ENCODE peak calls at places on chromosome 3, in ten cellular contexts. B is sigmoid colon, N is PC-3, W is IMR-90, D is neural progenitor cell, C is fibroblast of pulmonary artery, A is heart left ventricle, Z is spleen, U is lower lobe of right lung, R is psoas muscle. F is an unnamed sample.

GRCh38 chr3:25677121-25677520 is 12.4 kb upstream of the TOP2B start:
- DNase-seq in B (no peak), N (no peak), W (no peak), D (no peak), C (no peak), A (no peak), Z (no peak), U (no peak), R (no peak), F (no peak)

GRCh38 chr3:73255609-73256029 is 194.2 kb downstream of the EBLN2 start:
- DNase-seq in B (no peak), N (peak), W (peak), D (no peak), C (peak), A (no peak), Z (no peak), U (no peak), R (no peak), F (no peak)

GRCh38 chr3:37741644-37742043 is 120.0 kb upstream of the CTDSPL start:
- DNase-seq in B (peak), N (peak), W (no peak), D (peak), C (no peak), A (peak), Z (peak), U (peak), R (peak), F (peak)

GRCh38 chr3:157128771-157129671 is 30.9 kb downstream of the CCNL1 start:
- DNase-seq in B (no peak), N (peak), W (peak), D (peak), C (peak), A (no peak), Z (peak), U (peak), R (no peak), F (no peak)

GRCh38 chr3:59772416-59773408 is 722.9 kb upstream of the CFAP20DC start:
- DNase-seq in B (no peak), N (no peak), W (no peak), D (no peak), C (no peak), A (no peak), Z (peak), U (no peak), R (no peak), F (no peak)

GRCh38 chr3:63969866-63970265 is 53.4 kb downstream of the PSMD6 start:
- DNase-seq in B (no peak), N (no peak), W (no peak), D (no peak), C (no peak), A (no peak), Z (no peak), U (no peak), R (no peak), F (no peak)

GRCh38 chr3:112633191-112633590 is 7.8 kb downstream of the CCDC80 start:
- DNase-seq in B (no peak), N (no peak), W (no peak), D (peak), C (no peak), A (no peak), Z (no peak), U (no peak), R (no peak), F (no peak)

GRCh38 chr3:77320514-77320913 is 280.6 kb downstream of the ROBO2 start:
- DNase-seq in B (no peak), N (peak), W (peak), D (peak), C (peak), A (no peak), Z (no peak), U (no peak), R (no peak), F (no peak)

GRCh38 chr3:123795471-123796251 is 88.5 kb downstream of the MYLK start:
- DNase-seq in B (no peak), N (no peak), W (no peak), D (no peak), C (no peak), A (no peak), Z (no peak), U (no peak), R (no peak), F (no peak)

GRCh38 chr3:11601446-11602241 is 42.1 kb downstream of the VGLL4 start:
- DNase-seq in B (peak), N (peak), W (peak), D (no peak), C (peak), A (peak), Z (peak), U (no peak), R (peak), F (peak)
- H3K4me3 ChIP-seq in B (no peak), N (peak), W (no peak), D (no peak), C (no peak), A (no peak), Z (no peak), U (no peak), R (no peak), F (peak)

DNA sequence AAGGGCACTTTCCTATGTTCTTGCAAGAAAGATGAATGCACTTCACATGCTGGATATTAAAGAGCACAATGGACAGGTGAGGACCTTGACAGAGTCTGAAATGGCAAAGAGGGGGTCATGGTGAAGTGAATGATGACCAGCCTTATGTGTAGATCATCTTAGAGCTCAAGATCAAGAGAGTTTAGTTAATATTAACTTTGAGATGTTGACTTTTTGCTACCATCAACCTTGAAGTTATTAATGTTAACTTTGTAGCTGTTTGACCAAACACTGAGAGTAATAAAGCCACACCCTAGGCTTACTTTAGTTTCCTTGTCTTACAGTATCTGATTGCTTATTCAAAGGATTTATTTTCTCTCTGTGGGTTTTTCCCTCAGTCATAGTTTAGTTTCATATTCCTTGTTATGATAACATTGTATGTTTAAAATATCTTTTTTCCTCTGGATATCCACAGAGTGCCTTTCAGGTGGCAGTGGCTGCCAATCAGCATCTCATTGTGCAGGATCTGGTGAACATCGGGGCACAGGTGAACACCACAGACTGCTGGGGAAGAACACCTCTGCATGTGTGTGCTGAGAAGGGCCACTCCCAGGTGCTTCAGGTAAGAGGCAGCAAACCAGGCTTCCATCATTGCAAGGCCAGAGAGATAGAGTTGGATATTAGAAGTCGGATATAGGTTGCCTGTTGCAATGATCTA is 5.4 kb downstream of the NFKBIZ start:
- DNase-seq in B (no peak), N (no peak), W (no peak), D (no peak), C (no peak), A (no peak), Z (no peak), U (no peak), R (no peak), F (no peak)
- H3K4me3 ChIP-seq in B (no peak), N (no peak), W (no peak), D (no peak), C (no peak), A (no peak), Z (no peak), U (no peak), R (no peak), F (peak)

DNA sequence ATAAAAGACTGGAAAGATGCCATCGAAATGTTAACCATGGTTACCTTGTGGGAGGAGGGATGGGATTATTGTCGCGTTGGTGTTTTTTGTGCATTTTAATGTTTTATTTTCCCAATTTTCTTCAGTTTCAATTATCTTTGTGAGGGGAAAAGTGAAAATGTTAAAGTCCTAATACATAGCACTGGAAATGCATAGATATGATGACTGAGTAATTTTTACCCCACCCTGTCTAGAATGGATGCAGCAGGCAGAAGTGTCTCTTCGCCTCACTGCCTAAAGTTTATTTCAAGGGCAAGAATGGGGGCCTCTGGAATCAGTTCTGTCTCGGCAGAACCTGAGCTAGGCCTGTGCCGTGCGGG is 11.5 kb downstream of the FOXL2 start:
- DNase-seq in B (no peak), N (peak), W (no peak), D (no peak), C (no peak), A (no peak), Z (no peak), U (no peak), R (no peak), F (no peak)
- H3K4me3 ChIP-seq in B (no peak), N (peak), W (no peak), D (peak), C (no peak), A (no peak), Z (peak), U (peak), R (peak), F (peak)

GRCh38 chr3:183825380-183826161 is at the start of gene MAP6D1:
- DNase-seq in B (no peak), N (peak), W (peak), D (peak), C (peak), A (peak), Z (peak), U (no peak), R (peak), F (peak)
- H3K4me3 ChIP-seq in B (peak), N (peak), W (peak), D (peak), C (peak), A (peak), Z (peak), U (peak), R (peak), F (peak)

GRCh38 chr3:195269375-195270078 is 1.4 kb downstream of the XXYLT1 start:
- DNase-seq in B (no peak), N (no peak), W (no peak), D (no peak), C (no peak), A (no peak), Z (peak), U (no peak), R (no peak), F (no peak)
- H3K4me3 ChIP-seq in B (peak), N (peak), W (peak), D (peak), C (peak), A (peak), Z (peak), U (peak), R (peak), F (peak)

DNA sequence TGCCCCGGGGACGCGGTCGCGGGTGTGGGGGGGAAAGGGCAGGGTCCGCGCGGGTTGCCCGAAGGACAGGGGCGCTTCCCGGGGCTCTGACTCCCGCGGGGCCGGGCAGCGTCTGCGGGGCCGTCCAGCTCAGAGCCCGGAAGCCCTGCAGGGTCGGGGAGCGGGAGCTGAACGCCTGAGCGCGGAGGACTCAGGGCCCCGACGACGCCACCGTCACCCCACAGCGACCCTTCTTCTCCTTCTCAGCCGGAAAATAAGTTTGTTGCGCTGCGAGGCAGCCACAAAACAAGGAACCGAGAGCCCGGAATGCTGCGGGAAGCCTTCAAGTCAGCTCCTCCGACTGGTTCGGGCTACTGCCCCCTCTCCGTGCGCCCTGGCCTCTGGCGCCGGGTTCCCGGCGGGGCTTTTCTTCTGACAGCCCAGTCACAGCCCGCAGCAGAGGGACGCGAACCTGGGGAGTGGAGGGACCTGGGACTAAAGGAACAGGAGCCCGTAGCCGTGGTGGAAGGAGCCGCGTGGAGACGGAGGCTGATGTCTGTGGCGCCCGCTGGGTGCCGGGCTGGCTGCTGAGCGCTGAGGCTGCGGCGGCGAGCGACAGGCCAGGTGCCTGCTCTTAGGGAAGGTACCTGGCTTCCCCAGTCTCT is 484 bp downstream of the CNTN4 start:
- DNase-seq in B (no peak), N (no peak), W (no peak), D (peak), C (no peak), A (no peak), Z (no peak), U (peak), R (no peak), F (no peak)
- H3K4me3 ChIP-seq in B (peak), N (no peak), W (no peak), D (peak), C (no peak), A (peak), Z (peak), U (peak), R (peak), F (peak)

GRCh38 chr3:99871231-99871898 is 53.7 kb downstream of the CMSS1 start:
- DNase-seq in B (no peak), N (no peak), W (no peak), D (no peak), C (no peak), A (no peak), Z (no peak), U (no peak), R (no peak), F (no peak)
- H3K4me3 ChIP-seq in B (peak), N (no peak), W (no peak), D (no peak), C (no peak), A (peak), Z (peak), U (peak), R (peak), F (peak)

GRCh38 chr3:188208751-188209433 is 54.9 kb downstream of the LPP start:
- DNase-seq in B (no peak), N (no peak), W (peak), D (no peak), C (peak), A (no peak), Z (no peak), U (no peak), R (no peak), F (no peak)

GRCh38 chr3:188209740-188210139 is 55.8 kb downstream of the LPP start:
- DNase-seq in B (no peak), N (no peak), W (peak), D (no peak), C (no peak), A (no peak), Z (no peak), U (no peak), R (no peak), F (no peak)

GRCh38 chr3:188214442-188214841 is 60.5 kb downstream of the LPP start:
- DNase-seq in B (peak), N (no peak), W (no peak), D (no peak), C (no peak), A (no peak), Z (no peak), U (peak), R (no peak), F (no peak)

GRCh38 chr3:188212308-188212969 is 58.5 kb downstream of the LPP start:
- DNase-seq in B (peak), N (peak), W (peak), D (no peak), C (peak), A (no peak), Z (no peak), U (no peak), R (no peak), F (no peak)

GRCh38 chr3:188211476-188211875 is 57.5 kb downstream of the LPP start:
- DNase-seq in B (peak), N (no peak), W (peak), D (no peak), C (no peak), A (no peak), Z (no peak), U (no peak), R (no peak), F (no peak)
- H3K4me3 ChIP-seq in B (no peak), N (no peak), W (no peak), D (no peak), C (no peak), A (no peak), Z (no peak), U (no peak), R (no peak), F (no peak)

DNA sequence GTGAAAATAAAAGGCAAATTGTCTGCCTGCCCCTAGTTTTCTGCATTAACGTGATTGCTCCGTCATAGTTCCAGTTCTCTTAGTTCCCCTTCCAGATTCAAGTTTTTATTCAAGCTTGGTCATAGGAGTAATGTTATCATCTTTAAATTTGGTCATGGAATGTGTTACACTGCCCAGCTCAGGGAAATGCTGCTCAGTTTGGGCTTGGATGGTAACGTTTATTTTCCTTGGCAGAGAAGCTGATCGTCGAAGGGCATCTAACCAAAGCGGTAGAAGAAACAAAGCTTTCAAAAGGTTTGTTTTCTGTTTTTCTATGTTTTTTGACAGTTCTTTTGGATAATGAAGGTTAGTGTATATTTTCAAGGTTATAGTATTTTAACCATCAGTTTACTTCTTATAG is 118.4 kb upstream of the FLNB start:
- DNase-seq in B (peak), N (no peak), W (peak), D (no peak), C (peak), A (no peak), Z (no peak), U (no peak), R (no peak), F (no peak)
- H3K4me3 ChIP-seq in B (peak), N (no peak), W (no peak), D (no peak), C (peak), A (peak), Z (no peak), U (no peak), R (peak), F (peak)